ENCODE peak calls at places on chromosomes 1 and 21, in six cellular contexts. One of them, this sample, is unnamed.

GRCh38 chr1:178011101-178011828 is 41.4 kb upstream of the SEC16B start:
- DNase-seq in A549: peak
- DNase-seq in GM12878: no peak
- DNase-seq in Caco-2: no peak
- DNase-seq in BJ: no peak
- DNase-seq in GM06990: no peak
- DNase-seq in this sample: no peak

GRCh38 chr1:59427155-59427554 is 130.3 kb downstream of the FGGY start:
- DNase-seq in A549: peak
- DNase-seq in GM12878: no peak
- DNase-seq in Caco-2: peak
- DNase-seq in BJ: peak
- DNase-seq in GM06990: no peak
- DNase-seq in this sample: no peak

GRCh38 chr1:189804352-189804751 is 673.3 kb downstream of the BRINP3 start:
- DNase-seq in A549: no peak
- DNase-seq in GM12878: no peak
- DNase-seq in Caco-2: no peak
- DNase-seq in BJ: no peak
- DNase-seq in GM06990: no peak
- DNase-seq in this sample: no peak

GRCh38 chr1:58884706-58885661 is 101.1 kb upstream of the JUN start:
- DNase-seq in A549: no peak
- DNase-seq in GM12878: no peak
- DNase-seq in Caco-2: peak
- DNase-seq in BJ: no peak
- DNase-seq in GM06990: no peak
- DNase-seq in this sample: no peak

GRCh38 chr1:232726048-232726779 is 79.0 kb upstream of the MAP10 start:
- DNase-seq in A549: no peak
- DNase-seq in GM12878: no peak
- DNase-seq in Caco-2: no peak
- DNase-seq in BJ: peak
- DNase-seq in GM06990: no peak
- DNase-seq in this sample: no peak

GRCh38 chr21:28805885-28806284 is 186.8 kb downstream of the LTN1 start:
- DNase-seq in A549: no peak
- DNase-seq in GM12878: no peak
- DNase-seq in Caco-2: no peak
- DNase-seq in BJ: peak
- DNase-seq in GM06990: no peak
- DNase-seq in this sample: peak

GRCh38 chr1:15328785-15329480 is 80.8 kb upstream of the EFHD2 start:
- DNase-seq in A549: no peak
- DNase-seq in GM12878: no peak
- DNase-seq in Caco-2: no peak
- DNase-seq in BJ: no peak
- DNase-seq in GM06990: no peak
- DNase-seq in this sample: no peak

GRCh38 chr1:63640633-63641567 is 47.7 kb downstream of the PGM1 start:
- DNase-seq in A549: no peak
- DNase-seq in GM12878: no peak
- DNase-seq in Caco-2: peak
- DNase-seq in BJ: no peak
- DNase-seq in GM06990: no peak
- DNase-seq in this sample: no peak

GRCh38 chr1:212699104-212699838 is 369 bp downstream of the BATF3 start:
- DNase-seq in A549: peak
- DNase-seq in GM12878: no peak
- DNase-seq in Caco-2: peak
- DNase-seq in BJ: no peak
- DNase-seq in GM06990: peak
- DNase-seq in this sample: no peak

GRCh38 chr1:244702620-244703019 is 49.7 kb downstream of the DESI2 start:
- DNase-seq in A549: no peak
- DNase-seq in GM12878: no peak
- DNase-seq in Caco-2: no peak
- DNase-seq in BJ: no peak
- DNase-seq in GM06990: no peak
- DNase-seq in this sample: no peak

GRCh38 chr1:38270241-38270871 is 223.8 kb upstream of the POU3F1 start:
- DNase-seq in A549: no peak
- DNase-seq in GM12878: no peak
- DNase-seq in Caco-2: no peak
- DNase-seq in BJ: no peak
- DNase-seq in GM06990: no peak
- DNase-seq in this sample: no peak

GRCh38 chr1:27556781-27557595 is 47.0 kb downstream of the AHDC1 start:
- DNase-seq in A549: peak
- DNase-seq in GM12878: no peak
- DNase-seq in Caco-2: peak
- DNase-seq in BJ: no peak
- DNase-seq in GM06990: peak
- DNase-seq in this sample: peak

GRCh38 chr1:43705982-43706597 is 1.2 kb upstream of the ST3GAL3 start:
- DNase-seq in A549: peak
- DNase-seq in GM12878: no peak
- DNase-seq in Caco-2: no peak
- DNase-seq in BJ: no peak
- DNase-seq in GM06990: peak
- DNase-seq in this sample: no peak
- H3K4me3 ChIP-seq in A549: peak
- H3K4me3 ChIP-seq in GM12878: peak
- H3K4me3 ChIP-seq in Caco-2: peak
- H3K4me3 ChIP-seq in BJ: no peak
- H3K4me3 ChIP-seq in GM06990: peak
- H3K4me3 ChIP-seq in this sample: peak

GRCh38 chr1:109398343-109399225 is 866 bp upstream of the SORT1 start:
- DNase-seq in A549: no peak
- DNase-seq in GM12878: no peak
- DNase-seq in Caco-2: no peak
- DNase-seq in BJ: no peak
- DNase-seq in GM06990: no peak
- DNase-seq in this sample: no peak

GRCh38 chr1:109397451-109398342 is at the start of gene SORT1:
- DNase-seq in A549: peak
- DNase-seq in GM12878: no peak
- DNase-seq in Caco-2: peak
- DNase-seq in BJ: peak
- DNase-seq in GM06990: peak
- DNase-seq in this sample: peak

GRCh38 chr1:109396513-109396839 is 1.2 kb downstream of the SORT1 start:
- DNase-seq in A549: no peak
- DNase-seq in GM12878: no peak
- DNase-seq in Caco-2: no peak
- DNase-seq in BJ: no peak
- DNase-seq in GM06990: no peak
- DNase-seq in this sample: no peak

GRCh38 chr1:109395602-109396512 is 1.9 kb downstream of the SORT1 start:
- DNase-seq in A549: peak
- DNase-seq in GM12878: no peak
- DNase-seq in Caco-2: no peak
- DNase-seq in BJ: peak
- DNase-seq in GM06990: no peak
- DNase-seq in this sample: peak

GRCh38 chr1:109396971-109397370 is 747 bp downstream of the SORT1 start:
- DNase-seq in A549: no peak
- DNase-seq in GM12878: no peak
- DNase-seq in Caco-2: no peak
- DNase-seq in BJ: no peak
- DNase-seq in GM06990: no peak
- DNase-seq in this sample: no peak
- H3K4me3 ChIP-seq in A549: peak
- H3K4me3 ChIP-seq in GM12878: peak
- H3K4me3 ChIP-seq in Caco-2: peak
- H3K4me3 ChIP-seq in BJ: peak
- H3K4me3 ChIP-seq in GM06990: peak
- H3K4me3 ChIP-seq in this sample: peak

GRCh38 chr1:67575861-67576260 is 109.1 kb upstream of the GADD45A start:
- DNase-seq in A549: no peak
- DNase-seq in GM12878: no peak
- DNase-seq in Caco-2: no peak
- DNase-seq in BJ: peak
- DNase-seq in GM06990: no peak
- DNase-seq in this sample: peak
- H3K4me3 ChIP-seq in A549: no peak
- H3K4me3 ChIP-seq in GM12878: no peak
- H3K4me3 ChIP-seq in Caco-2: no peak
- H3K4me3 ChIP-seq in BJ: no peak
- H3K4me3 ChIP-seq in GM06990: no peak
- H3K4me3 ChIP-seq in this sample: no peak

GRCh38 chr1:8378981-8379470 is 61.1 kb downstream of the SLC45A1 start:
- DNase-seq in A549: no peak
- DNase-seq in GM12878: no peak
- DNase-seq in Caco-2: no peak
- DNase-seq in BJ: no peak
- DNase-seq in GM06990: no peak
- DNase-seq in this sample: no peak
- H3K4me3 ChIP-seq in A549: no peak
- H3K4me3 ChIP-seq in GM12878: no peak
- H3K4me3 ChIP-seq in Caco-2: no peak
- H3K4me3 ChIP-seq in BJ: no peak
- H3K4me3 ChIP-seq in GM06990: no peak
- H3K4me3 ChIP-seq in this sample: no peak

GRCh38 chr1:89630046-89630445 is 2.9 kb upstream of the LRRC8C start:
- DNase-seq in A549: no peak
- DNase-seq in GM12878: no peak
- DNase-seq in Caco-2: no peak
- DNase-seq in BJ: no peak
- DNase-seq in GM06990: no peak
- DNase-seq in this sample: no peak

GRCh38 chr1:89632213-89633102 is 462 bp upstream of the LRRC8C start:
- DNase-seq in A549: peak
- DNase-seq in GM12878: no peak
- DNase-seq in Caco-2: peak
- DNase-seq in BJ: no peak
- DNase-seq in GM06990: peak
- DNase-seq in this sample: peak

GRCh38 chr1:89633745-89634625 is 1.1 kb downstream of the LRRC8C start:
- DNase-seq in A549: peak
- DNase-seq in GM12878: no peak
- DNase-seq in Caco-2: no peak
- DNase-seq in BJ: no peak
- DNase-seq in GM06990: no peak
- DNase-seq in this sample: no peak

GRCh38 chr1:89633103-89633744 is at the start of gene LRRC8C:
- DNase-seq in A549: peak
- DNase-seq in GM12878: no peak
- DNase-seq in Caco-2: no peak
- DNase-seq in BJ: no peak
- DNase-seq in GM06990: peak
- DNase-seq in this sample: no peak

GRCh38 chr1:89631756-89632155 is 1.2 kb upstream of the LRRC8C start:
- DNase-seq in A549: no peak
- DNase-seq in GM12878: no peak
- DNase-seq in Caco-2: no peak
- DNase-seq in BJ: no peak
- DNase-seq in GM06990: no peak
- DNase-seq in this sample: no peak
- H3K4me3 ChIP-seq in A549: peak
- H3K4me3 ChIP-seq in GM12878: no peak
- H3K4me3 ChIP-seq in Caco-2: no peak
- H3K4me3 ChIP-seq in BJ: no peak
- H3K4me3 ChIP-seq in GM06990: no peak
- H3K4me3 ChIP-seq in this sample: no peak

GRCh38 chr1:235011064-235011598 is 117.5 kb downstream of the TOMM20 start:
- DNase-seq in A549: no peak
- DNase-seq in GM12878: peak
- DNase-seq in Caco-2: no peak
- DNase-seq in BJ: no peak
- DNase-seq in GM06990: peak
- DNase-seq in this sample: no peak
- H3K4me3 ChIP-seq in A549: no peak
- H3K4me3 ChIP-seq in GM12878: peak
- H3K4me3 ChIP-seq in Caco-2: no peak
- H3K4me3 ChIP-seq in BJ: no peak
- H3K4me3 ChIP-seq in GM06990: no peak
- H3K4me3 ChIP-seq in this sample: no peak

DNA sequence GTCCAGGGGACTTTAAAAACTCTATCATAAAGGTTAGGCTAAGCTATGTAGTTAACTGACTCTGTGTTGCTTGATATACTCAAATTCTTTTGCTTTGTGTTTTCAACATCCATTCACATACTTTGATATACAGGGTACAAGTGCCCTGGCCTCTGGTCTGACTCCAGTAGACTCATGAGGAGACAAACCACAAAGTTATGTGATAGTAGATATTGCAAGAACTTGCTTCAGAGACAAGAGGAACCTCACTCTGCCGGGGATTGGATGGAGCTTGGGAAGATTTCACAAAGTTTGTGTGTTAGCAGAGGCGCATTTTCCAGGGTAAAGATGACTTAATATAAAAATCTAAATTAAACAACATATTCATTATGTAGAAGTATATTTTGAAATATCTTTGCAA is 1.4 kb downstream of the GORAB start:
- DNase-seq in A549: no peak
- DNase-seq in GM12878: no peak
- DNase-seq in Caco-2: no peak
- DNase-seq in BJ: no peak
- DNase-seq in GM06990: no peak
- DNase-seq in this sample: no peak
- H3K4me3 ChIP-seq in A549: peak
- H3K4me3 ChIP-seq in GM12878: peak
- H3K4me3 ChIP-seq in Caco-2: no peak
- H3K4me3 ChIP-seq in BJ: peak
- H3K4me3 ChIP-seq in GM06990: peak
- H3K4me3 ChIP-seq in this sample: peak